ENCODE peak calls at places on chromosome 19, in eight cellular contexts. U is fibroblast of pulmonary artery, I is tibial artery, J is mucosa of descending colon, O is AG09309, T is thoracic aorta, F is astrocyte of the spinal cord, D is BE2C. N is an unnamed sample.

GRCh38 chr19:9474975-9475374 is 23.4 kb downstream of the ZNF560 start:
- DNase-seq in T (no peak), I (no peak), F (no peak), U (no peak), O (no peak), D (no peak), J (no peak), N (no peak)

GRCh38 chr19:33132425-33132824 is 511 bp downstream of the WDR88 start:
- DNase-seq in J (no peak), D (no peak), T (no peak), O (no peak), U (no peak), I (no peak), F (no peak), N (no peak)

GRCh38 chr19:33469171-33470039 is 52.2 kb downstream of the PEPD start:
- DNase-seq in I (no peak), U (no peak), O (no peak), D (no peak), J (peak), F (no peak), T (no peak), N (no peak)

GRCh38 chr19:31071157-31071855 is 277.9 kb downstream of the TSHZ3 start:
- DNase-seq in D (no peak), O (no peak), F (no peak), T (no peak), J (peak), U (no peak), I (no peak), N (peak)

GRCh38 chr19:17333611-17334413 is 843 bp downstream of the ANO8 start:
- DNase-seq in T (no peak), U (peak), I (no peak), D (no peak), O (no peak), J (peak), F (peak), N (no peak)

GRCh38 chr19:14410054-14410774 is 8.9 kb downstream of the DDX39A start:
- DNase-seq in T (no peak), J (peak), D (no peak), F (no peak), U (no peak), I (no peak), O (no peak), N (no peak)

GRCh38 chr19:38304866-38305429 is 897 bp downstream of the C19orf33 start:
- DNase-seq in U (no peak), D (peak), F (peak), I (no peak), J (peak), O (no peak), T (no peak), N (no peak)

GRCh38 chr19:32324631-32325215 is 20.7 kb upstream of the ZNF507 start:
- DNase-seq in J (no peak), I (no peak), D (no peak), T (no peak), F (no peak), U (no peak), O (no peak), N (no peak)

GRCh38 chr19:18203408-18203862 is 407 bp downstream of the RAB3A start:
- DNase-seq in J (peak), O (no peak), F (no peak), T (no peak), I (peak), U (no peak), D (peak), N (no peak)

GRCh38 chr19:32691291-32691951 is at the start of gene NUDT19:
- DNase-seq in D (peak), T (peak), J (peak), U (peak), F (peak), I (peak), O (peak), N (peak)

GRCh38 chr19:4516939-4517300 is 1.4 kb downstream of the PLIN4 start:
- DNase-seq in O (no peak), J (no peak), T (no peak), U (no peak), F (no peak), I (no peak), D (no peak), N (no peak)

GRCh38 chr19:40594657-40595077 is 6.5 kb upstream of the LTBP4 start:
- DNase-seq in U (no peak), F (no peak), D (no peak), J (no peak), T (no peak), I (no peak), O (no peak), N (no peak)

GRCh38 chr19:11405846-11406643 is 13.1 kb downstream of the RGL3 start:
- DNase-seq in T (no peak), F (no peak), D (peak), U (peak), I (no peak), J (no peak), O (no peak), N (no peak)

GRCh38 chr19:342801-343421 is 1.7 kb downstream of the MIER2 start:
- DNase-seq in J (no peak), F (peak), I (peak), D (no peak), O (peak), T (no peak), U (peak), N (peak)

GRCh38 chr19:343451-343931 is 1.1 kb downstream of the MIER2 start:
- DNase-seq in J (no peak), U (no peak), O (no peak), F (no peak), I (no peak), T (no peak), D (no peak), N (no peak)

GRCh38 chr19:344625-345319 is at the start of gene MIER2:
- DNase-seq in F (peak), I (peak), D (peak), O (no peak), T (peak), U (peak), J (peak), N (peak)

GRCh38 chr19:343941-344624 is 513 bp downstream of the MIER2 start:
- DNase-seq in I (no peak), J (no peak), T (no peak), O (no peak), D (peak), F (peak), U (peak), N (no peak)

GRCh38 chr19:345320-345879 is 804 bp upstream of the MIER2 start:
- DNase-seq in U (no peak), J (no peak), D (no peak), I (no peak), F (no peak), O (no peak), T (no peak), N (no peak)
- H3K4me3 ChIP-seq in U (no peak), J (no peak), D (no peak), I (peak), F (no peak), O (no peak), T (peak), N (peak)

DNA sequence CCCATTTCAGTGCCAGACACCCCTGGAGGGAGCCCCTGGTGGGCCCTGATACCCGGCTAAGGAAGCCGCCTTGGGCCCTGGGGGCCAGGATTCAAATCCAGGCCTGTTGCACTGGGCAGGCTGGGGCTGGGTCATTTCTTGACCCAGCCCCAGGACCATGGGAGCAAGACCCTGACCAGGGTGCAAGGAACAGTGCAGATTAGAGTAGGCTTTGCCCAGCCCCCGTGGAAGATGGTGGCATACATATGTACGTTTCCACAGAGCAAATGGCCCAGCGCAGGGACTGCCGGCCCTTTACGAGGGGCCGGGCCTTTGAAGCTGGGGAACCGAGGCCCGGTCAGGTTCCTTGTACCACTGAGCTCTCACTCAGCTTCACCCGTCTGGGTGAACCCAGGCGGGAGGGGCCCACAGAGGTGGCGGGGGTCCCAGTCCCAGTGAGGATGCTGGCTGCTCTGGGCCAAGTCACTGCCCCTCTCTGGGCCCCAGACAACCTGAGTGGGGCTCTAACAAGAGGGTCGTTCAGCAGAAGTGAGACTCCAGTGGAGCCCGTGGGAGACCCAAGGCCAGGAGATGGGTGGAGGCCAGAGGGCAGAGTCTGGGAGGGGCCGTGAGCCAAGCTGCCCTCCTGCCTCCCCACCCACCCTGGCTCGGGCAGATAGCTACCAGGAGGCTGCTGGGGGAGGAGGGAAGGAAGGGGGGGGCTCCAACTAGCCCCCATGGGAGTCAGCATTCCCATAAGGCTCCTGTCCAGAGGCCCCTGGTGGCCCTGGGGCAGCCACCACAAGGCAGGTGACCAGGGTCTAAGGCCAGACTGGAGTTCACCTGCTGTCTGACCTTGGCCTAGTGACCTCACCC is 2.7 kb downstream of the MKNK2 start:
- DNase-seq in F (no peak), T (no peak), I (no peak), J (peak), O (no peak), U (no peak), D (no peak), N (no peak)
- H3K4me3 ChIP-seq in F (peak), T (peak), I (peak), J (no peak), O (peak), U (peak), D (no peak), N (peak)

DNA sequence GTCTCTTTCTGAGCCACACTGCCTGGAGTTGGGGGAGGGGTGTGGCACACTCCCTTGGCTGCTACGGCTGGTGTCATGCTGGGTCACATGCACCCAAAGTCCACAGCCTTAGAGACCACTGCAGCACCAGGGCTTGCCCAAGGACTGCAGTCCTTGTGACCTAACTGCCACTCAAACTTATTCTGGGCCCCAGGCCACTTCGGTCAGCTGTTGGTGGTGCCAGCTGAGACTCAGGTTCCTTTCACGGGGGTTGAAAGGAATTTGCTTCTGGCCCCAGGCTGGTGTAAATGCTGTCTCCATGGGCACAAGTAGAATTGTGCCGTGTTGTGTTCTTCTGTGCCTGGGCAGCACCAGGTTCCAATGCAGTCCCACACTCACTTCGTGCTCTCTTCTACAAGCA is 9.5 kb upstream of the VN1R1 start:
- DNase-seq in D (no peak), J (no peak), T (no peak), I (no peak), O (no peak), U (no peak), F (no peak), N (no peak)
- H3K4me3 ChIP-seq in D (no peak), J (no peak), T (no peak), I (no peak), O (no peak), U (no peak), F (no peak), N (no peak)

GRCh38 chr19:52962394-52963228 is at the start of gene ZNF816:
- DNase-seq in J (peak), F (peak), D (peak), I (peak), U (peak), O (peak), T (peak), N (peak)

GRCh38 chr19:52967772-52968171 is 5.1 kb upstream of the ZNF816 start:
- DNase-seq in I (no peak), T (no peak), O (no peak), F (no peak), J (no peak), U (no peak), D (no peak), N (no peak)

GRCh38 chr19:52959613-52960295 is 2.9 kb downstream of the ZNF816 start:
- DNase-seq in T (no peak), J (no peak), U (no peak), D (no peak), I (no peak), O (no peak), F (no peak), N (peak)

GRCh38 chr19:52961981-52962380 is 700 bp downstream of the ZNF816 start:
- DNase-seq in D (no peak), I (no peak), J (no peak), U (no peak), T (no peak), F (no peak), O (no peak), N (no peak)

DNA sequence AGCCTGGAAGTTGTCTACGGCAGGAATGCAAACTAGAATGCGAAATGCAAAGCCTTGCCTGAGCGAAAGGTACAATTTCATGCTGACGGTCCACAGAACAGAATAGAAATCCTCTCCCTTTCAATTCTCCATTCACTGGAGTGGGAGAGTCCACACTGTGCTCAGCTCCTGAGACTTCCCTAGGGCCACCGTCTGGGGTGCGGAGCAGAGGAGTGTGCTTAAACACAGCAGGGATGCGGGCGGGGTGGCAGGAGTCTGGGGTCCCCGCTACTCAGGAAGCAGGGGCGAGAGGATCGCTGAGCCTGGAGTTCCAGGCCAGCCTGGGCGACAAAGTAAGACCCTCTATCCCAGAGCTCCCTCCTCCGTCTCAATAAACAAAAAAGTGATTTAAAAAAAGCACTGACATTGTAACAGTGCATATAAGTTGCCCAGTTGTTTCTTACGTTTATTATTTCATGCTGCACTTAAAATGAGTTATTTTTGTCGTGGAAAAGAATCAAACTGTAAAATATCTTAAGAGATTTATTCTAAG is 614 bp upstream of the ZNF816 start:
- DNase-seq in O (no peak), D (peak), F (no peak), U (no peak), T (no peak), J (peak), I (no peak), N (no peak)
- H3K4me3 ChIP-seq in O (peak), D (peak), F (peak), U (peak), T (peak), J (peak), I (peak), N (peak)